ENCODE peak calls at places on chromosomes 4 and X, in four cellular contexts. P is fibroblast of mammary gland, S is suprapubic skin, J is body of pancreas. I is an unnamed sample.
A peak's percentile ranks its signal among the peaks of the same experiment; 100 is the strongest.

GRCh38 chr4:184885602-184886001 is 59.8 kb upstream of the ACSL1 start:
- DNase-seq in S (no peak), J (no peak), P (peak; percentile 9), I (no peak)

GRCh38 chr4:116925900-116926457 is 159.4 kb downstream of the TRAM1L1 start:
- DNase-seq in S (no peak), J (peak; percentile 14), P (no peak), I (peak; percentile 26)

GRCh38 chrX:56745019-56745418 is 16.0 kb downstream of the NBDY start:
- DNase-seq in J (no peak), S (no peak), P (peak; percentile 84), I (no peak)

GRCh38 chr4:4852591-4853362 is 6.7 kb upstream of the MSX1 start:
- DNase-seq in P (peak; percentile 79), J (no peak), S (no peak), I (peak; percentile 63)

GRCh38 chrX:103488332-103488731 is 31.0 kb downstream of the RAB40A start:
- DNase-seq in J (no peak), S (no peak), P (peak; percentile 41), I (no peak)

GRCh38 chr4:147103403-147103946 is 157.8 kb upstream of the TTC29 start:
- DNase-seq in J (no peak), P (peak; percentile 98), S (peak; percentile 78), I (no peak)

GRCh38 chr4:44016582-44017421 is 431.8 kb downstream of the KCTD8 start:
- DNase-seq in J (no peak), S (no peak), P (peak; percentile 2), I (no peak)

GRCh38 chrX:2224597-2225235 is 276.1 kb downstream of the DHRSX start:
- DNase-seq in S (no peak), J (no peak), P (no peak), I (no peak)

GRCh38 chr4:17981063-17981462 is 40.5 kb downstream of the LCORL start:
- DNase-seq in S (no peak), J (no peak), P (peak; percentile 4), I (no peak)

GRCh38 chr4:125187621-125188176 is 127.1 kb upstream of the FAT4 start:
- DNase-seq in S (no peak), P (peak; percentile 77), J (no peak), I (no peak)

GRCh38 chr4:137343221-137343620 is 189.1 kb downstream of the PCDH18 start:
- DNase-seq in P (no peak), S (no peak), J (no peak), I (no peak)

GRCh38 chr4:110865611-110866254 is 242.9 kb upstream of the PITX2 start:
- DNase-seq in S (no peak), J (no peak), P (peak; percentile 82), I (no peak)

GRCh38 chr4:140252742-140253555 is 99.0 kb upstream of the MAML3 start:
- DNase-seq in S (peak; percentile 84), P (peak; percentile 72), J (peak; percentile 70), I (no peak)

GRCh38 chrX:33171071-33171470 is 40.3 kb downstream of the DMD start:
- DNase-seq in J (no peak), S (no peak), P (no peak), I (no peak)

GRCh38 chr4:122914292-122914904 is 8.0 kb downstream of the NUDT6 start:
- DNase-seq in J (no peak), S (no peak), P (peak; percentile 75), I (no peak)

DNA sequence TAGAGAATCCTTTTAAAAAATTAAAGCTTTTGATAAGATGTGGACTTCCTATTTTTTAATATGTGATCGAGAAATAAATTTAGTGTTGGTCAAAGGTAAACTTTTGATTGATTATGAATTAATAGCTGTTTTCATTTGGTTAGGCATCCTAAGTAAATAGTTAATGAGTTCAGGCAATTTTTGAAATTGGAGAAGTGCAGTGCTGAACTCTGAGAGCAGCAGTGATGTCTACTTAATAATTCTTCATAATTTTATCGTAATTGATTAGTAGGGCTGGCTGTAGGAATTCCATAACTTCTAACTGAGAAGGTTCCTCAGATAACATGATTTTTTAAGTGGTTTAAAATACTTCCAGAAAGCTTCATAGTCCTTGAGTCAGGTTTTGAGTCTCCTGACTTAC is 1.5 kb downstream of the MND1 start:
- DNase-seq in P (no peak), J (no peak), S (no peak), I (no peak)
- H3K4me3 ChIP-seq in P (peak overlapping the region; percentile 77), J (no peak overlapping the region), S (peak overlapping the region; percentile 97), I (peak overlapping the region; percentile 94)

DNA sequence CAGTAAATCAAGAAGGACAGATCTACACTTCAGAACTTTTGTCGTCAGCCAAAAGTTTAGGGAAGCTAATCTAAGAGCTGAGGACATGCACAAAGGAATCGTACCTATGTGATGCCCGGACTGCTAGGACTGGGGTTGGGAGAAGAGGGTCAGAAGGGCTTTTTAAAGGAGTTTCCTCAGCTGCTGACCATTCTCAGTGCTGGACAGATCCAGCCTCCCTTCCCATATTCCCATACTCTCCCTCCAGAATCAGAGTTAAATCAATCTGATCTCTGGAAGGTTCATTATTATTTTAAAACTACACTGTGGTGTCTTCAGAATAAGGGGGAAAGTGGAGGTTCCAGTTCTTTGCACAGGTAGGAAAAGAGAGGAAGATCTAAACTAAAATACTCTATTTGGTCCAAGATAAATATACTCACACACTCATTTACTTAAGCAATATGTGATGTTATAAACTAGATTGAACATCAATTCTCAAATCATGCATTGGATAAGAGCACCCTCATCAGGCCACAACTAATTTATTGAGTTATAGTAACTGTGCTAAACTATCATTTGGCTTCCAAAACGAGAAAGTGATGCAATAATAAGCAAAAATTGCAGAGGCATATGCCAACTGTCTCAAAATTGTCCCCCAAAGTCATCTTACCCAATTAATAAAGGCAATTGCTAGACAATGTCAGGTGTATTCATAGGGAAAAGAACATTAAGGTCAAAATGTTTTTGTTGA is 124.7 kb downstream of the HNRNPD start:
- DNase-seq in S (no peak), J (no peak), P (no peak), I (no peak)
- TF ChIP-seq CTCF in S (no peak), J (no peak), P (no peak), I (no peak)

GRCh38 chr4:1725521-1725920 is 4.2 kb downstream of the TACC3 start:
- DNase-seq in J (no peak), S (no peak), P (no peak), I (no peak)

GRCh38 chr4:1726146-1726934 is 5.0 kb downstream of the TACC3 start:
- DNase-seq in P (peak; percentile 80), S (peak; percentile 93), J (peak; percentile 94), I (peak; percentile 74)

GRCh38 chr4:1727117-1728031 is 6.1 kb downstream of the TACC3 start:
- DNase-seq in P (peak; percentile 77), J (peak; percentile 48), S (no peak), I (peak; percentile 93)

GRCh38 chr4:1730532-1731135 is 9.3 kb downstream of the TACC3 start:
- DNase-seq in P (no peak), J (no peak), S (no peak), I (no peak)

DNA sequence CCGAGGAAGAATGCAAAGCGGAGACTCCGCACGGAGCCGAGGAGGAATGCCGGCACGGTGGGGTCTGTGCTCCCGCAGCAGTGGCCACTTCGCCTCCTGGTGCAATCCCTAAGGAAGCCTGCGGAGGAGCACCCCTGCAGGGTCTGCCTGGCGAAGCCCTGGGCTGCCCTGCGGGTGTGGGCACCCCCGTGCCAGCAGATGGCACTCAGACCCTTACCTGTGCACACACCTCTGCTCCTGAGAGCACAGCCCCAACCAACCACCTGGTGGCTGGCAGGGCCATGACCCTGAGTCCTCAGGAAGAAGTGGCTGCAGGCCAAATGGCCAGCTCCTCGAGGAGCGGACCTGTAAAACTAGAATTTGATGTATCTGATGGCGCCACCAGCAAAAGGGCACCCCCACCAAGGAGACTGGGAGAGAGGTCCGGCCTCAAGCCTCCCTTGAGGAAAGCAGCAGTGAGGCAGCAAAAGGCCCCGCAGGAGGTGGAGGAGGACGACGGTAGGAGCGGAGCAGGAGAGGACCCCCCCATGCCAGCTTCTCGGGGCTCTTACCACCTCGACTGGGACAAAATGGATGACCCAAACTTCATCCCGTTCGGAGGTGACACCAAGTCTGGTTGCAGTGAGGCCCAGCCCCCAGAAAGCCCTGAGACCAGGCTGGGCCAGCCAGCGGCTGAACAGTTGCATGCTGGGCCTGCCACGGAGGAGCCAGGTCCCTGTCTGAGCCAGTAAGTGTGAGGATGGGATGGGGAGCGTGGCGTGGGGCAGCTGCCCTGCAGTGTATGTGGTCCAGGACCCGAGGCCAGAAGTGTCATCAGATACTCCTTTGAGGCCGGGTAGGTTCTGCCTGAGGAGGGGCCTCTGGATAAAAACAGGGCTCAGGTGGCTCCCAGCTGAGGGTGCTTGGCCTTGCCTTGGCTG is 7.0 kb downstream of the TACC3 start:
- DNase-seq in J (no peak), S (no peak), P (no peak), I (no peak)
- H3K4me3 ChIP-seq in J (no peak overlapping the region), S (peak overlapping the region; percentile 13), P (no peak overlapping the region), I (no peak overlapping the region)

GRCh38 chr4:61740950-61741638 is 541.0 kb downstream of the ADGRL3 start:
- DNase-seq in P (no peak), J (no peak), S (no peak), I (no peak)
- TF ChIP-seq CTCF in P (no peak), J (no peak), S (no peak), I (no peak)

GRCh38 chrX:9339603-9340569 is 125.0 kb upstream of the TBL1X start:
- DNase-seq in S (no peak), J (no peak), P (no peak), I (no peak)
- H3K4me3 ChIP-seq in S (no peak overlapping the region), J (no peak overlapping the region), P (no peak overlapping the region), I (no peak overlapping the region)

DNA sequence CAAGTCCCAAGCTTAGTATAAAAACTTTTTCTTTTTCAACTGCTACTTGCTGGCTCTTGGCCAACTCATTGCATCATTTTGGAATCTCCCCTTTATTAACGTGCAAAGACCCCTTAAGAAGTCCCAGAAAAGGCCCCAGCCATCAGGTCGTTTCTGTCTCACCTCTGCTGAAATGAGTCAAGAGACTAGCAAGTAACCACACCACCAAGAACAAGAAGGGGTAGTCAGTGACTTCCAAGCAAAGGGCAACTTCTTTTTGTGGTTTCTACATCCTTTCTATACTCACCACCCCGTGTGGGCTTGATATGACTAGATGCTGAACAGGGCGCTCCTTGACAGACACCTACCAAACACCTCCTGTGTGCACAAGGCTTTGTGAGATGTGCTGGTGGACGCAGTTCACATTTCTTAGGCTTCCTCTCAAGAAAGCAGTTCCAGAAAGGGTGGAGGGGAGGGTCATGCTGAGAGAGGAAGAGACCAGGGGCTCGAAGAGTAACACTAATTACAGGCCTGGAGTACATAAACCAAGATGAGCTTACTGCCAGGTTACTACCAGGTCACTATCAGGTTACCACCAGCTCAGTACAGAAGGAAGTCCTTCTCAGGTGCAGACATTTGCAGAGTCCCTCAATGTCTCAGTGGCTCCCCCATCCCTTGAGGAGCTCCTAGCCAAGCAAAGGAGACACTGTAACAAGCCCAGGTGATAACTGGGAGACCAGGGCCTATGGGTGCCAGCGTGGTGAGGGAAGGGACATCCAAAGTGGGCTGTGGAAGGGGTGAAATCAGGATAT is 19.3 kb downstream of the JAKMIP1 start:
- DNase-seq in S (no peak), P (no peak), J (no peak), I (no peak)
- TF ChIP-seq CTCF in S (no peak), P (no peak), J (no peak), I (no peak)

GRCh38 chr4:39626913-39627312 is 11.8 kb downstream of the SMIM14 start:
- DNase-seq in S (no peak), J (no peak), P (no peak), I (no peak)
- H3K4me3 ChIP-seq in S (no peak overlapping the region), J (no peak overlapping the region), P (no peak overlapping the region), I (no peak overlapping the region)